ENCODE peak calls at places on chromosomes 13 and 19, in nine cellular contexts. One of them, this sample, is unnamed.

GRCh38 chr19:53037101-53038097 is 7.1 kb upstream of the ERVV-2 start:
- DNase-seq in AG04450: no peak
- DNase-seq in activated B cell treated with CpG ODN at 0.5 μM for 24 hours: no peak
- DNase-seq in neural crest cell: peak
- DNase-seq in SK-N-SH: peak
- DNase-seq in fibroblast of lung: peak
- DNase-seq in pancreas: peak
- DNase-seq in IMR-90: peak
- DNase-seq in A673: no peak
- DNase-seq in this sample: peak

GRCh38 chr19:18044825-18045304 is 36.9 kb downstream of the ARRDC2 start:
- DNase-seq in fibroblast of lung: peak
- DNase-seq in AG04450: no peak
- DNase-seq in SK-N-SH: no peak
- DNase-seq in pancreas: peak
- DNase-seq in neural crest cell: no peak
- DNase-seq in activated B cell treated with CpG ODN at 0.5 μM for 24 hours: peak
- DNase-seq in A673: peak
- DNase-seq in IMR-90: peak
- DNase-seq in this sample: peak

GRCh38 chr19:1237754-1238372 is at the start of gene CBARP:
- DNase-seq in activated B cell treated with CpG ODN at 0.5 μM for 24 hours: peak
- DNase-seq in neural crest cell: no peak
- DNase-seq in IMR-90: no peak
- DNase-seq in fibroblast of lung: no peak
- DNase-seq in SK-N-SH: peak
- DNase-seq in A673: no peak
- DNase-seq in AG04450: no peak
- DNase-seq in pancreas: no peak
- DNase-seq in this sample: no peak

GRCh38 chr19:17538684-17539287 is 16.7 kb upstream of the COLGALT1 start:
- DNase-seq in activated B cell treated with CpG ODN at 0.5 μM for 24 hours: peak
- DNase-seq in neural crest cell: no peak
- DNase-seq in pancreas: no peak
- DNase-seq in SK-N-SH: no peak
- DNase-seq in IMR-90: no peak
- DNase-seq in AG04450: no peak
- DNase-seq in A673: no peak
- DNase-seq in fibroblast of lung: no peak
- DNase-seq in this sample: no peak

GRCh38 chr13:72383646-72384045 is 343.8 kb downstream of the MZT1 start:
- DNase-seq in AG04450: no peak
- DNase-seq in SK-N-SH: no peak
- DNase-seq in pancreas: no peak
- DNase-seq in fibroblast of lung: no peak
- DNase-seq in activated B cell treated with CpG ODN at 0.5 μM for 24 hours: no peak
- DNase-seq in A673: no peak
- DNase-seq in neural crest cell: no peak
- DNase-seq in IMR-90: no peak
- DNase-seq in this sample: no peak

GRCh38 chr13:20356437-20356836 is 124.3 kb upstream of the GJB6 start:
- DNase-seq in pancreas: no peak
- DNase-seq in SK-N-SH: no peak
- DNase-seq in IMR-90: no peak
- DNase-seq in AG04450: no peak
- DNase-seq in neural crest cell: no peak
- DNase-seq in A673: no peak
- DNase-seq in activated B cell treated with CpG ODN at 0.5 μM for 24 hours: no peak
- DNase-seq in fibroblast of lung: no peak
- DNase-seq in this sample: no peak

GRCh38 chr19:47157455-47158321 is 27.1 kb downstream of the SAE1 start:
- DNase-seq in pancreas: no peak
- DNase-seq in A673: no peak
- DNase-seq in IMR-90: peak
- DNase-seq in SK-N-SH: no peak
- DNase-seq in AG04450: peak
- DNase-seq in activated B cell treated with CpG ODN at 0.5 μM for 24 hours: no peak
- DNase-seq in neural crest cell: peak
- DNase-seq in fibroblast of lung: peak
- DNase-seq in this sample: peak

GRCh38 chr13:45626731-45627374 is 11.3 kb upstream of the ERICH6B start:
- DNase-seq in AG04450: no peak
- DNase-seq in activated B cell treated with CpG ODN at 0.5 μM for 24 hours: no peak
- DNase-seq in A673: no peak
- DNase-seq in fibroblast of lung: no peak
- DNase-seq in SK-N-SH: peak
- DNase-seq in neural crest cell: no peak
- DNase-seq in pancreas: no peak
- DNase-seq in IMR-90: no peak
- DNase-seq in this sample: peak

GRCh38 chr13:107450931-107451330 is 764.4 kb downstream of the LIG4 start:
- DNase-seq in IMR-90: peak
- DNase-seq in fibroblast of lung: peak
- DNase-seq in pancreas: no peak
- DNase-seq in AG04450: peak
- DNase-seq in neural crest cell: no peak
- DNase-seq in SK-N-SH: no peak
- DNase-seq in A673: peak
- DNase-seq in activated B cell treated with CpG ODN at 0.5 μM for 24 hours: no peak
- DNase-seq in this sample: peak

GRCh38 chr19:49988433-49988832 is 27.5 kb upstream of the SIGLEC11 start:
- DNase-seq in fibroblast of lung: peak
- DNase-seq in activated B cell treated with CpG ODN at 0.5 μM for 24 hours: no peak
- DNase-seq in A673: no peak
- DNase-seq in AG04450: peak
- DNase-seq in neural crest cell: no peak
- DNase-seq in pancreas: no peak
- DNase-seq in SK-N-SH: no peak
- DNase-seq in IMR-90: peak
- DNase-seq in this sample: peak

GRCh38 chr13:33015275-33015674 is 948 bp upstream of the KL start:
- DNase-seq in AG04450: no peak
- DNase-seq in activated B cell treated with CpG ODN at 0.5 μM for 24 hours: no peak
- DNase-seq in A673: no peak
- DNase-seq in pancreas: no peak
- DNase-seq in SK-N-SH: no peak
- DNase-seq in neural crest cell: no peak
- DNase-seq in fibroblast of lung: no peak
- DNase-seq in IMR-90: no peak
- DNase-seq in this sample: no peak

GRCh38 chr13:106589716-106590115 is 21.8 kb upstream of the ARGLU1 start:
- DNase-seq in SK-N-SH: no peak
- DNase-seq in activated B cell treated with CpG ODN at 0.5 μM for 24 hours: no peak
- DNase-seq in A673: no peak
- DNase-seq in neural crest cell: no peak
- DNase-seq in pancreas: no peak
- DNase-seq in IMR-90: peak
- DNase-seq in fibroblast of lung: peak
- DNase-seq in AG04450: no peak
- DNase-seq in this sample: peak

GRCh38 chr13:74306496-74306895 is 172.3 kb upstream of the KLF12 start:
- DNase-seq in AG04450: no peak
- DNase-seq in SK-N-SH: peak
- DNase-seq in IMR-90: peak
- DNase-seq in pancreas: no peak
- DNase-seq in activated B cell treated with CpG ODN at 0.5 μM for 24 hours: no peak
- DNase-seq in neural crest cell: no peak
- DNase-seq in A673: peak
- DNase-seq in fibroblast of lung: peak
- DNase-seq in this sample: peak

GRCh38 chr19:55087542-55087935 is 11.9 kb downstream of the EPS8L1 start:
- DNase-seq in A673: no peak
- DNase-seq in SK-N-SH: no peak
- DNase-seq in neural crest cell: no peak
- DNase-seq in activated B cell treated with CpG ODN at 0.5 μM for 24 hours: no peak
- DNase-seq in IMR-90: peak
- DNase-seq in fibroblast of lung: peak
- DNase-seq in AG04450: no peak
- DNase-seq in pancreas: no peak
- DNase-seq in this sample: peak

GRCh38 chr19:14410054-14410774 is 8.9 kb downstream of the DDX39A start:
- DNase-seq in A673: no peak
- DNase-seq in neural crest cell: no peak
- DNase-seq in fibroblast of lung: no peak
- DNase-seq in AG04450: no peak
- DNase-seq in SK-N-SH: no peak
- DNase-seq in IMR-90: no peak
- DNase-seq in pancreas: no peak
- DNase-seq in activated B cell treated with CpG ODN at 0.5 μM for 24 hours: no peak
- DNase-seq in this sample: no peak

GRCh38 chr19:36986601-36987000 is 70.5 kb downstream of the ZNF568 start:
- DNase-seq in A673: no peak
- DNase-seq in fibroblast of lung: no peak
- DNase-seq in IMR-90: no peak
- DNase-seq in pancreas: no peak
- DNase-seq in AG04450: no peak
- DNase-seq in SK-N-SH: no peak
- DNase-seq in activated B cell treated with CpG ODN at 0.5 μM for 24 hours: no peak
- DNase-seq in neural crest cell: no peak
- DNase-seq in this sample: no peak

GRCh38 chr13:45441633-45442032 is 23.1 kb upstream of the COG3 start:
- DNase-seq in activated B cell treated with CpG ODN at 0.5 μM for 24 hours: no peak
- DNase-seq in AG04450: no peak
- DNase-seq in IMR-90: peak
- DNase-seq in fibroblast of lung: peak
- DNase-seq in A673: peak
- DNase-seq in SK-N-SH: no peak
- DNase-seq in pancreas: no peak
- DNase-seq in neural crest cell: no peak
- DNase-seq in this sample: peak

GRCh38 chr13:35826626-35827254 is 304.4 kb downstream of the DCLK1 start:
- DNase-seq in neural crest cell: no peak
- DNase-seq in fibroblast of lung: no peak
- DNase-seq in AG04450: no peak
- DNase-seq in SK-N-SH: no peak
- DNase-seq in IMR-90: no peak
- DNase-seq in pancreas: no peak
- DNase-seq in A673: no peak
- DNase-seq in activated B cell treated with CpG ODN at 0.5 μM for 24 hours: no peak
- DNase-seq in this sample: no peak

DNA sequence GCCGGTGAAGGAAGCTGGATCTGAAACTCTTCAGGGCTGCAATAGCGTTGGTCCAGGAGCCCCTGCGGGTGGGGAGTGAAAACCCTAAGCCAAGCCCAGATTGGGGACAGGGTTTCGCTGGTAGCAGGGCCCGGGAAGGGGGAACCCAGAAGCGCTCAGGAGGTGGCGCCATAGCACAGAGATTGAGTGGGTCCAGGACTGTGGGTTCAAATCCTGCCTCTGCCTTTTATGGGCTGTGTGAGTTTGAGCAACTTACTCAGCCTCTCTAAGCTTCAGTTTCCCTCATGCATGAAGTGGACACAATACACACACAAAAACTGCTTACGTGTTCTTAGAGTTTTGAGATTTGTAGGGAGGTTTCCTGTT is 8.3 kb upstream of the SYCN start:
- DNase-seq in SK-N-SH: peak
- DNase-seq in activated B cell treated with CpG ODN at 0.5 μM for 24 hours: no peak
- DNase-seq in IMR-90: no peak
- DNase-seq in AG04450: no peak
- DNase-seq in A673: peak
- DNase-seq in neural crest cell: peak
- DNase-seq in fibroblast of lung: peak
- DNase-seq in pancreas: no peak
- DNase-seq in this sample: peak
- TF ChIP-seq CTCF in SK-N-SH: peak
- TF ChIP-seq CTCF in activated B cell treated with CpG ODN at 0.5 μM for 24 hours: no peak
- TF ChIP-seq CTCF in IMR-90: peak
- TF ChIP-seq CTCF in AG04450: peak
- TF ChIP-seq CTCF in A673: peak
- TF ChIP-seq CTCF in neural crest cell: peak
- TF ChIP-seq CTCF in fibroblast of lung: peak
- TF ChIP-seq CTCF in pancreas: peak
- TF ChIP-seq CTCF in this sample: peak

GRCh38 chr13:109026266-109026665 is 396.9 kb downstream of the MYO16 start:
- DNase-seq in SK-N-SH: no peak
- DNase-seq in AG04450: no peak
- DNase-seq in fibroblast of lung: no peak
- DNase-seq in A673: no peak
- DNase-seq in activated B cell treated with CpG ODN at 0.5 μM for 24 hours: no peak
- DNase-seq in IMR-90: no peak
- DNase-seq in neural crest cell: no peak
- DNase-seq in pancreas: no peak
- DNase-seq in this sample: no peak
- TF ChIP-seq CTCF in SK-N-SH: no peak
- TF ChIP-seq CTCF in AG04450: no peak
- TF ChIP-seq CTCF in fibroblast of lung: no peak
- TF ChIP-seq CTCF in A673: no peak
- TF ChIP-seq CTCF in activated B cell treated with CpG ODN at 0.5 μM for 24 hours: no peak
- TF ChIP-seq CTCF in IMR-90: no peak
- TF ChIP-seq CTCF in neural crest cell: no peak
- TF ChIP-seq CTCF in pancreas: no peak
- TF ChIP-seq CTCF in this sample: no peak

GRCh38 chr13:51925865-51926527 is 64.2 kb downstream of the CCDC70 start:
- DNase-seq in pancreas: no peak
- DNase-seq in IMR-90: no peak
- DNase-seq in fibroblast of lung: no peak
- DNase-seq in A673: no peak
- DNase-seq in AG04450: no peak
- DNase-seq in neural crest cell: no peak
- DNase-seq in SK-N-SH: no peak
- DNase-seq in activated B cell treated with CpG ODN at 0.5 μM for 24 hours: no peak
- DNase-seq in this sample: no peak

GRCh38 chr13:51922771-51923480 is 61.2 kb downstream of the CCDC70 start:
- DNase-seq in SK-N-SH: no peak
- DNase-seq in fibroblast of lung: no peak
- DNase-seq in A673: no peak
- DNase-seq in activated B cell treated with CpG ODN at 0.5 μM for 24 hours: no peak
- DNase-seq in neural crest cell: no peak
- DNase-seq in IMR-90: no peak
- DNase-seq in pancreas: no peak
- DNase-seq in AG04450: no peak
- DNase-seq in this sample: no peak

GRCh38 chr13:51921790-51922740 is 60.3 kb downstream of the CCDC70 start:
- DNase-seq in neural crest cell: no peak
- DNase-seq in activated B cell treated with CpG ODN at 0.5 μM for 24 hours: no peak
- DNase-seq in IMR-90: peak
- DNase-seq in A673: no peak
- DNase-seq in pancreas: no peak
- DNase-seq in SK-N-SH: no peak
- DNase-seq in fibroblast of lung: peak
- DNase-seq in AG04450: no peak
- DNase-seq in this sample: no peak

GRCh38 chr13:51924756-51925544 is 63.2 kb downstream of the CCDC70 start:
- DNase-seq in pancreas: no peak
- DNase-seq in SK-N-SH: no peak
- DNase-seq in fibroblast of lung: no peak
- DNase-seq in activated B cell treated with CpG ODN at 0.5 μM for 24 hours: no peak
- DNase-seq in A673: no peak
- DNase-seq in AG04450: no peak
- DNase-seq in IMR-90: no peak
- DNase-seq in neural crest cell: no peak
- DNase-seq in this sample: no peak

GRCh38 chr13:51923983-51924539 is 62.3 kb downstream of the CCDC70 start:
- DNase-seq in activated B cell treated with CpG ODN at 0.5 μM for 24 hours: no peak
- DNase-seq in IMR-90: no peak
- DNase-seq in AG04450: no peak
- DNase-seq in SK-N-SH: peak
- DNase-seq in fibroblast of lung: no peak
- DNase-seq in neural crest cell: no peak
- DNase-seq in A673: no peak
- DNase-seq in pancreas: no peak
- DNase-seq in this sample: no peak
- TF ChIP-seq CTCF in activated B cell treated with CpG ODN at 0.5 μM for 24 hours: no peak
- TF ChIP-seq CTCF in IMR-90: peak
- TF ChIP-seq CTCF in AG04450: peak
- TF ChIP-seq CTCF in SK-N-SH: peak
- TF ChIP-seq CTCF in fibroblast of lung: no peak
- TF ChIP-seq CTCF in neural crest cell: peak
- TF ChIP-seq CTCF in A673: peak
- TF ChIP-seq CTCF in pancreas: no peak
- TF ChIP-seq CTCF in this sample: peak

GRCh38 chr19:52028027-52028779 is at the start of gene ZNF614:
- DNase-seq in A673: peak
- DNase-seq in AG04450: no peak
- DNase-seq in IMR-90: peak
- DNase-seq in neural crest cell: peak
- DNase-seq in fibroblast of lung: peak
- DNase-seq in activated B cell treated with CpG ODN at 0.5 μM for 24 hours: peak
- DNase-seq in pancreas: peak
- DNase-seq in SK-N-SH: peak
- DNase-seq in this sample: peak
- TF ChIP-seq CTCF in A673: no peak
- TF ChIP-seq CTCF in AG04450: no peak
- TF ChIP-seq CTCF in IMR-90: no peak
- TF ChIP-seq CTCF in neural crest cell: no peak
- TF ChIP-seq CTCF in fibroblast of lung: no peak
- TF ChIP-seq CTCF in activated B cell treated with CpG ODN at 0.5 μM for 24 hours: no peak
- TF ChIP-seq CTCF in pancreas: no peak
- TF ChIP-seq CTCF in SK-N-SH: no peak
- TF ChIP-seq CTCF in this sample: no peak

This sample was measured in fibroblast of mammary gland.